ENCODE peak calls at places on chromosomes 13 and 19, in five cellular contexts. N is heart left ventricle, L is BE2C, I is transverse colon, W is fibroblast of lung. A is an unnamed sample.

GRCh38 chr13:44302233-44302632 is 71.4 kb upstream of the SERP2 start:
- DNase-seq in L (no peak), W (peak; percentile 85), I (no peak), N (no peak), A (no peak)

GRCh38 chr13:44040070-44040753 is 160.5 kb downstream of the LACC1 start:
- DNase-seq in W (peak; percentile 44), L (no peak), I (no peak), N (no peak), A (no peak)

GRCh38 chr19:6225232-6225635 is 54.5 kb downstream of the MLLT1 start:
- DNase-seq in N (no peak), I (no peak), L (no peak), W (no peak), A (no peak)

GRCh38 chr13:49840266-49840665 is 47.8 kb upstream of the KPNA3 start:
- DNase-seq in I (no peak), L (peak; percentile 23), W (no peak), N (no peak), A (no peak)

GRCh38 chr13:90545070-90545840 is 802.2 kb upstream of the MIR17HG start:
- DNase-seq in I (no peak), L (peak; percentile 65), N (no peak), W (peak; percentile 13), A (no peak)

GRCh38 chr19:38068851-38069250 is 155.2 kb downstream of the DPF1 start:
- DNase-seq in W (no peak), L (no peak), I (no peak), N (no peak), A (no peak)

GRCh38 chr19:46840157-46840942 is 10.3 kb downstream of the AP2S1 start:
- DNase-seq in N (no peak), L (peak; percentile 71), W (peak; percentile 51), I (peak; percentile 51), A (peak; percentile 41)

GRCh38 chr13:52001120-52001731 is 10.0 kb downstream of the ATP7B start:
- DNase-seq in L (no peak), I (no peak), N (no peak), W (peak; percentile 39), A (no peak)

GRCh38 chr13:40315416-40316064 is 350.9 kb downstream of the FOXO1 start:
- DNase-seq in W (peak; percentile 23), I (no peak), L (no peak), N (no peak), A (peak; percentile 45)

GRCh38 chr13:35549481-35549880 is 73.0 kb upstream of the MAB21L1 start:
- DNase-seq in N (no peak), L (peak; percentile 25), I (no peak), W (peak; percentile 77), A (no peak)

GRCh38 chr19:35559281-35559659 is 4.2 kb downstream of the ATP4A start:
- DNase-seq in I (no peak), L (no peak), N (no peak), W (no peak), A (no peak)

GRCh38 chr19:14890616-14891379 is 4.9 kb upstream of the OR7A17 start:
- DNase-seq in L (no peak), I (peak; percentile 8), N (no peak), W (no peak), A (no peak)

GRCh38 chr13:99985243-99985874 is 3.8 kb downstream of the ZIC2 start:
- DNase-seq in I (no peak), W (no peak), N (no peak), L (no peak), A (no peak)

GRCh38 chr13:108437496-108437895 is 168.0 kb downstream of the TNFSF13B start:
- DNase-seq in I (no peak), L (no peak), N (no peak), W (peak; percentile 74), A (no peak)

GRCh38 chr13:95677564-95678386 is 836 bp downstream of the DNAJC3 start:
- DNase-seq in I (peak; percentile 63), N (no peak), W (peak; percentile 39), L (no peak), A (no peak)

GRCh38 chr13:43304945-43305344 is 281.6 kb downstream of the DNAJC15 start:
- DNase-seq in N (no peak), I (no peak), L (no peak), W (no peak), A (no peak)

GRCh38 chr13:52738719-52739467 is 727 bp downstream of the CNMD start:
- DNase-seq in I (no peak), W (no peak), L (peak; percentile 40), N (peak; percentile 54), A (no peak)

GRCh38 chr19:16160943-16161560 is 12.3 kb downstream of the CIB3 start:
- DNase-seq in W (peak; percentile 82), I (peak; percentile 47), L (no peak), N (no peak), A (no peak)

GRCh38 chr13:113846639-113847318 is 17.1 kb downstream of the GAS6 start:
- DNase-seq in I (no peak), L (no peak), N (peak; percentile 61), W (no peak), A (no peak)

GRCh38 chr13:31119966-31120733 is 41.6 kb downstream of the HSPH1 start:
- DNase-seq in W (no peak), N (no peak), I (no peak), L (no peak), A (no peak)

GRCh38 chr19:54548806-54549205 is 24.8 kb upstream of the LILRA2 start:
- DNase-seq in I (no peak), W (no peak), L (no peak), N (no peak), A (no peak)
- H3K9me3 ChIP-seq in I (no peaks in the 10 kb centered on the region), W (peaks cover 3% of the 10 kb centered on the region), L (no peaks in the 10 kb centered on the region), N (no peaks in the 10 kb centered on the region), A (no peaks in the 10 kb centered on the region)

GRCh38 chr19:53579518-53579917 is 41.6 kb downstream of the ZNF331 start:
- DNase-seq in N (no peak), I (no peak), W (no peak), L (no peak), A (no peak)
- H3K9me3 ChIP-seq in N (peaks cover 22% of the 10 kb centered on the region), I (peaks cover 25% of the 10 kb centered on the region), W (peaks cover 7% of the 10 kb centered on the region), L (peaks cover 3% of the 10 kb centered on the region), A (peaks cover 41% of the 10 kb centered on the region)

GRCh38 chr13:41974262-41974900 is 13.5 kb upstream of the VWA8 start:
- DNase-seq in L (no peak), N (no peak), I (no peak), W (no peak), A (no peak)
- H3K9me3 ChIP-seq in L (no peaks in the 10 kb centered on the region), N (no peaks in the 10 kb centered on the region), I (no peaks in the 10 kb centered on the region), W (no peaks in the 10 kb centered on the region), A (no peaks in the 10 kb centered on the region)

GRCh38 chr19:28294395-28294794 is 918.6 kb downstream of the UQCRFS1 start:
- DNase-seq in W (peak; percentile 74), I (peak; percentile 21), N (no peak), L (no peak), A (no peak)
- H3K9me3 ChIP-seq in W (no peaks in the 10 kb centered on the region), I (no peaks in the 10 kb centered on the region), N (no peaks in the 10 kb centered on the region), L (peaks cover 2% of the 10 kb centered on the region), A (no peaks in the 10 kb centered on the region)

GRCh38 chr19:23381114-23381513 is 14.2 kb downstream of the ZNF91 start:
- DNase-seq in N (no peak), W (no peak), L (no peak), I (no peak), A (no peak)
- H3K9me3 ChIP-seq in N (no peaks in the 10 kb centered on the region), W (no peaks in the 10 kb centered on the region), L (no peaks in the 10 kb centered on the region), I (peaks cover 58% of the 10 kb centered on the region), A (peaks cover 30% of the 10 kb centered on the region)